ENCODE peak calls at places on chromosomes 13 and 19, in nine cellular contexts. One of them, this sample, is unnamed. For H3K27me3 and H3K9me3, the result is how much of the 10 kb centered on the place peaks cover.

GRCh38 chr19:13888281-13888680 is 11.3 kb downstream of the NANOS3 start:
- DNase-seq in tibial nerve: no peak
- DNase-seq in uterus: no peak
- DNase-seq in right atrium auricular region: no peak
- DNase-seq in upper lobe of left lung: no peak
- DNase-seq in CD4-positive, alpha-beta memory T cell: no peak
- DNase-seq in stomach: no peak
- DNase-seq in SK-N-SH: no peak
- DNase-seq in left ventricle myocardium inferior: no peak
- DNase-seq in this sample: no peak

GRCh38 chr13:52925221-52925620 is 76.8 kb upstream of the PCDH8 start:
- DNase-seq in uterus: no peak
- DNase-seq in upper lobe of left lung: no peak
- DNase-seq in left ventricle myocardium inferior: peak
- DNase-seq in CD4-positive, alpha-beta memory T cell: no peak
- DNase-seq in stomach: no peak
- DNase-seq in right atrium auricular region: no peak
- DNase-seq in SK-N-SH: no peak
- DNase-seq in tibial nerve: no peak
- DNase-seq in this sample: peak

GRCh38 chr13:23915308-23915707 is 18.0 kb upstream of the C1QTNF9B start:
- DNase-seq in left ventricle myocardium inferior: no peak
- DNase-seq in uterus: no peak
- DNase-seq in tibial nerve: no peak
- DNase-seq in upper lobe of left lung: no peak
- DNase-seq in right atrium auricular region: no peak
- DNase-seq in stomach: no peak
- DNase-seq in CD4-positive, alpha-beta memory T cell: no peak
- DNase-seq in SK-N-SH: no peak
- DNase-seq in this sample: no peak

GRCh38 chr13:51585696-51586095 is 1.4 kb downstream of the WDFY2 start:
- DNase-seq in uterus: no peak
- DNase-seq in CD4-positive, alpha-beta memory T cell: peak
- DNase-seq in right atrium auricular region: no peak
- DNase-seq in tibial nerve: no peak
- DNase-seq in SK-N-SH: no peak
- DNase-seq in stomach: no peak
- DNase-seq in left ventricle myocardium inferior: no peak
- DNase-seq in upper lobe of left lung: no peak
- DNase-seq in this sample: no peak

GRCh38 chr13:27578121-27579030 is 42.0 kb downstream of the LNX2 start:
- DNase-seq in right atrium auricular region: no peak
- DNase-seq in CD4-positive, alpha-beta memory T cell: no peak
- DNase-seq in uterus: no peak
- DNase-seq in left ventricle myocardium inferior: no peak
- DNase-seq in tibial nerve: no peak
- DNase-seq in stomach: no peak
- DNase-seq in upper lobe of left lung: no peak
- DNase-seq in SK-N-SH: no peak
- DNase-seq in this sample: peak

GRCh38 chr13:51585234-51585672 is 991 bp downstream of the WDFY2 start:
- DNase-seq in upper lobe of left lung: no peak
- DNase-seq in left ventricle myocardium inferior: no peak
- DNase-seq in right atrium auricular region: no peak
- DNase-seq in uterus: no peak
- DNase-seq in SK-N-SH: no peak
- DNase-seq in tibial nerve: no peak
- DNase-seq in stomach: no peak
- DNase-seq in CD4-positive, alpha-beta memory T cell: peak
- DNase-seq in this sample: no peak

GRCh38 chr19:48646192-48646911 is 365 bp upstream of the CA11 start:
- DNase-seq in SK-N-SH: peak
- DNase-seq in left ventricle myocardium inferior: peak
- DNase-seq in stomach: peak
- DNase-seq in CD4-positive, alpha-beta memory T cell: peak
- DNase-seq in upper lobe of left lung: peak
- DNase-seq in right atrium auricular region: peak
- DNase-seq in uterus: peak
- DNase-seq in tibial nerve: peak
- DNase-seq in this sample: peak

GRCh38 chr19:40089462-40089861 is 1.3 kb downstream of the ZNF780A start:
- DNase-seq in upper lobe of left lung: no peak
- DNase-seq in CD4-positive, alpha-beta memory T cell: no peak
- DNase-seq in right atrium auricular region: no peak
- DNase-seq in stomach: no peak
- DNase-seq in uterus: no peak
- DNase-seq in tibial nerve: no peak
- DNase-seq in left ventricle myocardium inferior: no peak
- DNase-seq in SK-N-SH: no peak
- DNase-seq in this sample: no peak

GRCh38 chr19:15532779-15533521 is 24.6 kb downstream of the CYP4F22 start:
- DNase-seq in left ventricle myocardium inferior: no peak
- DNase-seq in right atrium auricular region: no peak
- DNase-seq in SK-N-SH: no peak
- DNase-seq in tibial nerve: no peak
- DNase-seq in stomach: no peak
- DNase-seq in CD4-positive, alpha-beta memory T cell: no peak
- DNase-seq in uterus: no peak
- DNase-seq in upper lobe of left lung: no peak
- DNase-seq in this sample: peak

GRCh38 chr13:26914624-26915023 is 154.0 kb upstream of the GPR12 start:
- DNase-seq in CD4-positive, alpha-beta memory T cell: no peak
- DNase-seq in right atrium auricular region: no peak
- DNase-seq in left ventricle myocardium inferior: no peak
- DNase-seq in uterus: no peak
- DNase-seq in stomach: no peak
- DNase-seq in tibial nerve: no peak
- DNase-seq in SK-N-SH: no peak
- DNase-seq in upper lobe of left lung: no peak
- DNase-seq in this sample: peak

GRCh38 chr19:13526552-13526951 is 20.3 kb upstream of the CACNA1A start:
- DNase-seq in tibial nerve: no peak
- DNase-seq in upper lobe of left lung: no peak
- DNase-seq in CD4-positive, alpha-beta memory T cell: no peak
- DNase-seq in right atrium auricular region: no peak
- DNase-seq in stomach: no peak
- DNase-seq in uterus: no peak
- DNase-seq in SK-N-SH: no peak
- DNase-seq in left ventricle myocardium inferior: no peak
- DNase-seq in this sample: peak

DNA sequence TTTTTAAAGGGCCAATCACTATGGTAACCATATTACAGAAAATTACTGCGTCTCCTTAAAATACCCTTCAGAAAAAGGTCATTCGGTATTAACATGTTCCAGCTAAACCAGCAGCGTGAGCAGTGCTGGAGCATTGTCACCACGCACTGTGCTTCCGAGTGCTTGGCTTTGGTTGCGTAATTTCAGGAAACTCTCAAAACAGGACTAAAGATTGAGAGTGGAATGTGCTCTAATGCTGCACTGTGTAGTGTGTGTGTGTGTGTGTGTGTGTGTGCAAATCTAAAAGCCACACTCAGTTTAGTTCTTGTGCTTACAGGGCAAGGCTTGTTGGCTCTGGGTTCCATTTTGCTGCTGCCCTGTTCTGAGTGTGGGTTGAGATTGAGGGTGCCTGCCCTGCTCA is 50.8 kb downstream of the TEX29 start:
- DNase-seq in upper lobe of left lung: no peak
- DNase-seq in right atrium auricular region: no peak
- DNase-seq in left ventricle myocardium inferior: no peak
- DNase-seq in tibial nerve: no peak
- DNase-seq in uterus: no peak
- DNase-seq in SK-N-SH: no peak
- DNase-seq in CD4-positive, alpha-beta memory T cell: no peak
- DNase-seq in stomach: no peak
- DNase-seq in this sample: no peak
- H3K4me3 ChIP-seq in upper lobe of left lung: no peak
- H3K4me3 ChIP-seq in right atrium auricular region: no peak
- H3K4me3 ChIP-seq in left ventricle myocardium inferior: no peak
- H3K4me3 ChIP-seq in tibial nerve: no peak
- H3K4me3 ChIP-seq in uterus: no peak
- H3K4me3 ChIP-seq in SK-N-SH: no peak
- H3K4me3 ChIP-seq in CD4-positive, alpha-beta memory T cell: no peak
- H3K4me3 ChIP-seq in stomach: no peak
- H3K4me3 ChIP-seq in this sample: no peak

GRCh38 chr13:111961236-111961635 is 105.7 kb upstream of the SOX1 start:
- DNase-seq in right atrium auricular region: no peak
- DNase-seq in left ventricle myocardium inferior: no peak
- DNase-seq in stomach: no peak
- DNase-seq in tibial nerve: no peak
- DNase-seq in CD4-positive, alpha-beta memory T cell: no peak
- DNase-seq in upper lobe of left lung: no peak
- DNase-seq in uterus: no peak
- DNase-seq in SK-N-SH: no peak
- DNase-seq in this sample: no peak

GRCh38 chr13:111964411-111965035 is 102.4 kb upstream of the SOX1 start:
- DNase-seq in right atrium auricular region: no peak
- DNase-seq in upper lobe of left lung: no peak
- DNase-seq in tibial nerve: no peak
- DNase-seq in stomach: no peak
- DNase-seq in CD4-positive, alpha-beta memory T cell: no peak
- DNase-seq in SK-N-SH: no peak
- DNase-seq in uterus: no peak
- DNase-seq in left ventricle myocardium inferior: no peak
- DNase-seq in this sample: no peak

GRCh38 chr13:111962431-111962891 is 104.5 kb upstream of the SOX1 start:
- DNase-seq in SK-N-SH: no peak
- DNase-seq in right atrium auricular region: no peak
- DNase-seq in left ventricle myocardium inferior: no peak
- DNase-seq in stomach: no peak
- DNase-seq in CD4-positive, alpha-beta memory T cell: no peak
- DNase-seq in tibial nerve: no peak
- DNase-seq in uterus: no peak
- DNase-seq in upper lobe of left lung: no peak
- DNase-seq in this sample: no peak

GRCh38 chr13:111961793-111962192 is 105.2 kb upstream of the SOX1 start:
- DNase-seq in CD4-positive, alpha-beta memory T cell: no peak
- DNase-seq in tibial nerve: no peak
- DNase-seq in left ventricle myocardium inferior: no peak
- DNase-seq in SK-N-SH: no peak
- DNase-seq in stomach: no peak
- DNase-seq in upper lobe of left lung: no peak
- DNase-seq in uterus: no peak
- DNase-seq in right atrium auricular region: no peak
- DNase-seq in this sample: no peak

DNA sequence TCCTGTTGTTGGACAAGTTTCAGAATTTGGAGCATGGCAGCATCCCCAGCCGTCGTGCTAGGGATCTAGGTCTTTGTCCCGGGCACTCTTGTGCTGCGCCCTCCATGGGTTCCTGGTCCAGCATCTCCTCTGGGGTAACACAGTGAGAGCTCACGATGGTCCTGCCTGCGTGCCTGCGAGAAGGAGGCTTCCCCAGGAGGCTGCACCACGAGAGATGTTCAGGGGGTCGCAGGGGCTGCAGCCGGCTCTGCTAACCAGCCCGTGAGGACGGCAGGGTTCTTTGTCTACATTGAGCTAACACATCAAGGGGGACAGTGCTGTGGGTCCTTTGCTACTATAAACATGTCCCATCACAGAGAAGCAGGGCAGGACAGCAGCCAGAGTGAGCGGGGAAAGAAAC is 103.9 kb upstream of the SOX1 start:
- DNase-seq in CD4-positive, alpha-beta memory T cell: no peak
- DNase-seq in left ventricle myocardium inferior: no peak
- DNase-seq in uterus: no peak
- DNase-seq in tibial nerve: no peak
- DNase-seq in stomach: no peak
- DNase-seq in SK-N-SH: no peak
- DNase-seq in right atrium auricular region: no peak
- DNase-seq in upper lobe of left lung: no peak
- DNase-seq in this sample: no peak
- H3K27me3 ChIP-seq in CD4-positive, alpha-beta memory T cell: under half
- H3K27me3 ChIP-seq in left ventricle myocardium inferior: under half
- H3K27me3 ChIP-seq in uterus: under half
- H3K27me3 ChIP-seq in tibial nerve: under half
- H3K27me3 ChIP-seq in stomach: under half
- H3K27me3 ChIP-seq in SK-N-SH: under half
- H3K27me3 ChIP-seq in right atrium auricular region: under half
- H3K27me3 ChIP-seq in upper lobe of left lung: under half
- H3K27me3 ChIP-seq in this sample: under half

DNA sequence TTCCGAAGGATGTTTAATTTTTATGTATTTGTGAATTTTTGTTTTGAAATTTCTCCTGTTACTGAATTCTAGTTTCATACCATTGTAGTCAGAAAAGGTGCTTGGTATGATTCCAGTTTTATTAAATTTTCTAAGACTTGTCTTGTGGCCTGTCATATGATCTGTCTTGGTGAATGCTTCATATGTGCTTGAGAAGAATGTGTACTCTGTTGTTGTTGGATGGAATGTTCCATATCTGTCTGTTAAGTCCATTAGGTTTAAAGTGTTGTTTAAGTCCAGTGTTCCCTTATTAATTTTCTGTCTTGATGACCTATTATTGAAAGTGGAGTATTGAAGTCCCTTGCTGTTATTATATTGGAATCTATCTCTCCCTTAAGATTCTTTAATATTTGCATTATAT is 273.9 kb downstream of the ATP8A2 start:
- DNase-seq in left ventricle myocardium inferior: no peak
- DNase-seq in upper lobe of left lung: no peak
- DNase-seq in stomach: no peak
- DNase-seq in tibial nerve: no peak
- DNase-seq in right atrium auricular region: no peak
- DNase-seq in SK-N-SH: no peak
- DNase-seq in CD4-positive, alpha-beta memory T cell: no peak
- DNase-seq in uterus: no peak
- DNase-seq in this sample: no peak
- H3K9me3 ChIP-seq in left ventricle myocardium inferior: half or more
- H3K9me3 ChIP-seq in upper lobe of left lung: under half
- H3K9me3 ChIP-seq in stomach: under half
- H3K9me3 ChIP-seq in tibial nerve: under half
- H3K9me3 ChIP-seq in right atrium auricular region: under half
- H3K9me3 ChIP-seq in SK-N-SH: under half
- H3K9me3 ChIP-seq in CD4-positive, alpha-beta memory T cell: under half
- H3K9me3 ChIP-seq in uterus: under half
- H3K9me3 ChIP-seq in this sample: under half

GRCh38 chr19:35510626-35510964 is 2.9 kb downstream of the DMKN start:
- DNase-seq in SK-N-SH: no peak
- DNase-seq in upper lobe of left lung: no peak
- DNase-seq in CD4-positive, alpha-beta memory T cell: no peak
- DNase-seq in tibial nerve: no peak
- DNase-seq in uterus: no peak
- DNase-seq in left ventricle myocardium inferior: no peak
- DNase-seq in right atrium auricular region: no peak
- DNase-seq in stomach: no peak
- DNase-seq in this sample: no peak

GRCh38 chr19:35509861-35510625 is 3.4 kb downstream of the DMKN start:
- DNase-seq in upper lobe of left lung: peak
- DNase-seq in CD4-positive, alpha-beta memory T cell: peak
- DNase-seq in SK-N-SH: peak
- DNase-seq in stomach: peak
- DNase-seq in tibial nerve: peak
- DNase-seq in right atrium auricular region: peak
- DNase-seq in left ventricle myocardium inferior: peak
- DNase-seq in uterus: peak
- DNase-seq in this sample: peak

GRCh38 chr19:35507561-35507960 is 5.9 kb downstream of the DMKN start:
- DNase-seq in upper lobe of left lung: no peak
- DNase-seq in right atrium auricular region: no peak
- DNase-seq in left ventricle myocardium inferior: no peak
- DNase-seq in stomach: no peak
- DNase-seq in SK-N-SH: no peak
- DNase-seq in tibial nerve: no peak
- DNase-seq in CD4-positive, alpha-beta memory T cell: no peak
- DNase-seq in uterus: no peak
- DNase-seq in this sample: no peak

GRCh38 chr19:35508129-35508528 is 5.3 kb downstream of the DMKN start:
- DNase-seq in left ventricle myocardium inferior: no peak
- DNase-seq in tibial nerve: no peak
- DNase-seq in right atrium auricular region: no peak
- DNase-seq in upper lobe of left lung: no peak
- DNase-seq in SK-N-SH: no peak
- DNase-seq in uterus: no peak
- DNase-seq in stomach: no peak
- DNase-seq in CD4-positive, alpha-beta memory T cell: no peak
- DNase-seq in this sample: no peak

GRCh38 chr19:35509018-35509652 is 4.3 kb downstream of the DMKN start:
- DNase-seq in CD4-positive, alpha-beta memory T cell: peak
- DNase-seq in left ventricle myocardium inferior: no peak
- DNase-seq in uterus: peak
- DNase-seq in SK-N-SH: no peak
- DNase-seq in stomach: peak
- DNase-seq in tibial nerve: no peak
- DNase-seq in upper lobe of left lung: no peak
- DNase-seq in right atrium auricular region: no peak
- DNase-seq in this sample: no peak
- H3K4me3 ChIP-seq in CD4-positive, alpha-beta memory T cell: no peak
- H3K4me3 ChIP-seq in left ventricle myocardium inferior: peak
- H3K4me3 ChIP-seq in uterus: no peak
- H3K4me3 ChIP-seq in SK-N-SH: no peak
- H3K4me3 ChIP-seq in stomach: peak
- H3K4me3 ChIP-seq in tibial nerve: no peak
- H3K4me3 ChIP-seq in upper lobe of left lung: peak
- H3K4me3 ChIP-seq in right atrium auricular region: peak
- H3K4me3 ChIP-seq in this sample: no peak